ENCODE peak calls at places on chromosomes 3 and 15, in six cellular contexts. F is choroid plexus epithelial cell; S is GM12865; V is NCI-H1436; J is activated CD4-positive, alpha-beta T cell treated with anti-CD3 and anti-CD28 coated beads for 4 hours; L is mesothelial cell of epicardium. O is an unnamed sample.

GRCh38 chr3:19199131-19199530 is 50.8 kb downstream of the KCNH8 start:
- DNase-seq in F (no peak), L (no peak), S (no peak), J (no peak), V (no peak), O (no peak)

GRCh38 chr15:77180757-77181156 is 109.8 kb upstream of the TSPAN3 start:
- DNase-seq in L (no peak), V (no peak), F (peak), J (no peak), S (no peak), O (no peak)

GRCh38 chr15:51332211-51333147 is 5.9 kb downstream of the CYP19A1 start:
- DNase-seq in S (no peak), F (peak), J (no peak), V (no peak), L (no peak), O (no peak)

GRCh38 chr3:112302881-112303761 is 9.1 kb upstream of the SLC9C1 start:
- DNase-seq in L (no peak), F (peak), S (peak), J (no peak), V (no peak), O (no peak)

GRCh38 chr3:127274200-127274599 is 13.6 kb downstream of the PRR20G start:
- DNase-seq in F (no peak), S (no peak), J (no peak), L (no peak), V (no peak), O (no peak)

GRCh38 chr3:107643038-107643883 is 120.5 kb downstream of the BBX start:
- DNase-seq in L (no peak), V (no peak), S (peak), F (peak), J (peak), O (no peak)

GRCh38 chr15:71083349-71083748 is 31.9 kb upstream of the THSD4 start:
- DNase-seq in J (no peak), V (no peak), F (peak), L (no peak), S (peak), O (no peak)

GRCh38 chr3:149625795-149626194 is 32.0 kb downstream of the WWTR1 start:
- DNase-seq in V (no peak), J (no peak), S (no peak), L (no peak), F (no peak), O (no peak)

GRCh38 chr3:64568895-64569509 is 118.8 kb downstream of the ADAMTS9 start:
- DNase-seq in V (no peak), F (no peak), L (no peak), J (no peak), S (no peak), O (no peak)

GRCh38 chr15:52642386-52643361 is 36.5 kb downstream of the ATOSA start:
- DNase-seq in J (no peak), F (peak), V (no peak), S (no peak), L (no peak), O (no peak)

GRCh38 chr3:30848093-30848779 is 46.2 kb downstream of the GADL1 start:
- DNase-seq in J (no peak), F (peak), L (no peak), S (no peak), V (no peak), O (no peak)

GRCh38 chr3:141643816-141644215 is 94.3 kb upstream of the RNF7 start:
- DNase-seq in L (no peak), S (no peak), V (no peak), F (no peak), J (no peak), O (no peak)

GRCh38 chr3:56837196-56837955 is 35.6 kb upstream of the ARHGEF3 start:
- DNase-seq in J (no peak), S (peak), L (no peak), F (no peak), V (no peak), O (no peak)

GRCh38 chr3:71416868-71417267 is 166.7 kb downstream of the FOXP1 start:
- DNase-seq in S (peak), F (no peak), L (no peak), J (no peak), V (no peak), O (no peak)

GRCh38 chr3:150740733-150741496 is 22.1 kb downstream of the SIAH2 start:
- DNase-seq in S (no peak), F (no peak), L (no peak), J (no peak), V (no peak), O (no peak)

GRCh38 chr3:123753321-123753720 is 130.8 kb downstream of the MYLK start:
- DNase-seq in S (no peak), V (no peak), L (no peak), F (no peak), J (no peak), O (no peak)

GRCh38 chr3:87227104-87227834 is at the start of gene CHMP2B:
- DNase-seq in F (peak), V (peak), L (peak), S (peak), J (peak), O (peak)

GRCh38 chr3:42265059-42265991 is 660 bp downstream of the CCK start:
- DNase-seq in L (no peak), S (no peak), F (no peak), J (no peak), V (no peak), O (no peak)

GRCh38 chr3:64909011-64909410 is 221.2 kb upstream of the ADAMTS9 start:
- DNase-seq in V (no peak), L (no peak), F (no peak), J (no peak), S (no peak), O (no peak)

GRCh38 chr15:39629376-39629775 is 48.5 kb downstream of the THBS1 start:
- DNase-seq in F (peak), J (peak), L (no peak), V (no peak), S (peak), O (no peak)

GRCh38 chr3:103499132-103499885 is 1064.5 kb downstream of the ZPLD1 start:
- DNase-seq in F (peak), S (no peak), J (no peak), V (no peak), L (no peak), O (no peak)

GRCh38 chr3:13012228-13012691 is 61.0 kb downstream of the IQSEC1 start:
- DNase-seq in V (no peak), F (no peak), L (no peak), J (peak), S (peak), O (peak)

GRCh38 chr15:38562278-38562677 is 2.3 kb downstream of the RASGRP1 start:
- DNase-seq in S (peak), F (no peak), V (no peak), L (no peak), J (no peak), O (no peak)